ENCODE peak calls at places on chromosome 11, in six cellular contexts. R is lung, I is IMR-90, H is tibial nerve, W is DND-41, A is fibroblast of lung. E is an unnamed sample.

GRCh38 chr11:16293204-16293681 is 63.1 kb downstream of the SOX6 start:
- DNase-seq in R (no peak), I (peak; percentile 76), H (no peak), W (no peak), A (peak; percentile 43), E (no peak)

GRCh38 chr11:58924230-58924629 is 15.1 kb upstream of the GLYATL1 start:
- DNase-seq in R (no peak), I (no peak), H (no peak), W (no peak), A (no peak), E (no peak)

GRCh38 chr11:86978756-86979608 is 23.8 kb upstream of the FZD4 start:
- DNase-seq in R (no peak), I (peak; percentile 65), H (no peak), W (peak; percentile 6), A (peak; percentile 78), E (no peak)

GRCh38 chr11:12824281-12825041 is 150.2 kb downstream of the TEAD1 start:
- DNase-seq in R (no peak), I (no peak), H (no peak), W (no peak), A (no peak), E (no peak)

GRCh38 chr11:125514336-125515101 is 18.5 kb upstream of the FEZ1 start:
- DNase-seq in R (no peak), I (peak; percentile 46), H (no peak), W (peak; percentile 65), A (peak; percentile 45), E (no peak)

GRCh38 chr11:93662177-93662575 is 694 bp downstream of the CEP295 start:
- DNase-seq in R (no peak), I (no peak), H (no peak), W (no peak), A (no peak), E (no peak)

GRCh38 chr11:27209562-27210005 is 153.4 kb downstream of the CCDC34 start:
- DNase-seq in R (no peak), I (peak; percentile 93), H (no peak), W (no peak), A (peak; percentile 87), E (no peak)

GRCh38 chr11:29119691-29120328 is 897.0 kb downstream of the KCNA4 start:
- DNase-seq in R (no peak), I (peak; percentile 99), H (no peak), W (no peak), A (peak; percentile 87), E (no peak)

GRCh38 chr11:17489729-17490128 is 13.1 kb upstream of the ABCC8 start:
- DNase-seq in R (no peak), I (no peak), H (no peak), W (no peak), A (no peak), E (no peak)

GRCh38 chr11:125110506-125110905 is 920 bp downstream of the TMEM218 start:
- DNase-seq in R (no peak), I (no peak), H (no peak), W (no peak), A (no peak), E (no peak)

GRCh38 chr11:128341280-128341679 is 246.1 kb downstream of the ETS1 start:
- DNase-seq in R (no peak), I (no peak), H (no peak), W (peak; percentile 57), A (no peak), E (no peak)

GRCh38 chr11:121070951-121071350 is 30.1 kb upstream of the TECTA start:
- DNase-seq in R (no peak), I (peak; percentile 31), H (no peak), W (no peak), A (peak; percentile 68), E (no peak)

GRCh38 chr11:46237248-46238077 is 40.0 kb upstream of the CREB3L1 start:
- DNase-seq in R (peak; percentile 71), I (peak; percentile 92), H (peak; percentile 19), W (no peak), A (peak; percentile 87), E (no peak)

GRCh38 chr11:125464671-125465070 is 31.4 kb downstream of the FEZ1 start:
- DNase-seq in R (no peak), I (no peak), H (no peak), W (no peak), A (no peak), E (no peak)

GRCh38 chr11:115129771-115130306 is 374.4 kb downstream of the CADM1 start:
- DNase-seq in R (no peak), I (no peak), H (no peak), W (no peak), A (no peak), E (no peak)

GRCh38 chr11:74171630-74172465 is 759 bp downstream of the PPME1 start:
- DNase-seq in R (no peak), I (no peak), H (no peak), W (no peak), A (peak; percentile 8), E (no peak)

GRCh38 chr11:57775474-57775873 is 13.9 kb downstream of the CTNND1 start:
- DNase-seq in R (no peak), I (no peak), H (no peak), W (no peak), A (no peak), E (no peak)

GRCh38 chr11:71240865-71241691 is 11.3 kb downstream of the SHANK2 start:
- DNase-seq in R (no peak), I (peak; percentile 94), H (peak; percentile 24), W (no peak), A (peak; percentile 90), E (peak; percentile 84)

GRCh38 chr11:28342704-28343103 is 234.5 kb downstream of the METTL15 start:
- DNase-seq in R (no peak), I (peak; percentile 50), H (no peak), W (no peak), A (peak; percentile 39), E (no peak)

GRCh38 chr11:37657645-37658044 is 1059.6 kb upstream of the RAG2 start:
- DNase-seq in R (no peak), I (peak; percentile 25), H (no peak), W (no peak), A (peak; percentile 34), E (no peak)

GRCh38 chr11:28877366-28877765 is 769.2 kb downstream of the METTL15 start:
- DNase-seq in R (no peak), I (no peak), H (no peak), W (no peak), A (no peak), E (no peak)

GRCh38 chr11:119249671-119250010 is 43.5 kb downstream of the CBL start:
- DNase-seq in R (no peak), I (peak; percentile 17), H (no peak), W (no peak), A (no peak), E (no peak)

GRCh38 chr11:119251114-119251513 is 45.0 kb downstream of the CBL start:
- DNase-seq in R (no peak), I (no peak), H (no peak), W (no peak), A (no peak), E (no peak)

GRCh38 chr11:119254239-119254638 is 48.1 kb downstream of the CBL start:
- DNase-seq in R (no peak), I (no peak), H (no peak), W (no peak), A (no peak), E (no peak)

GRCh38 chr11:119248750-119249670 is 42.9 kb downstream of the CBL start:
- DNase-seq in R (no peak), I (no peak), H (no peak), W (no peak), A (no peak), E (no peak)
- H3K27ac ChIP-seq in R (no peak overlapping the region), I (no peak overlapping the region), H (no peak overlapping the region), W (no peak overlapping the region), A (no peak overlapping the region), E (no peak overlapping the region)

GRCh38 chr11:68142441-68143309 is 21.5 kb upstream of the CHKA start:
- DNase-seq in R (no peak), I (no peak), H (no peak), W (no peak), A (no peak), E (no peak)
- H3K4me3 ChIP-seq in R (no peak overlapping the region), I (no peak overlapping the region), H (no peak overlapping the region), W (no peak overlapping the region), A (no peak overlapping the region), E (no peak overlapping the region)

DNA sequence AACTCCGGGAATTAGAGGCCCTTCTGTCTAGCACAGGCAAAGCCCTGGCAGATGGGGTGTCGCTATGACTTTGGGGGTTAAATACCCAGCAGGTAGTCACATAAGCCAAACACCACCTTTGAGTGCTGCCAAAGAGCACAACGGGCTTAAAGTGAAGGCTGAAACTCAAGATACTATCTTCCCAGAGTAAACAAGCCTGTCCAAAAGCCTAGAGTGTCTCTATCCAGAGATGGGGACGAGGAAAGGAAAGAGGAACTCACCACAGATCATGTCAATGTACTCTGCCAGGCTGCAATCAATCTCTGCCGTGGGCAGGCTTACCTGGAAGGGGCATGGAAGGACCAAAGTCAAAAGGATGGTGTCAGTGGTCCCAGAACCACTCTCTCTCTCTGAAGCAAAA is 14.5 kb downstream of the TMEM25 start:
- DNase-seq in R (no peak), I (no peak), H (no peak), W (no peak), A (no peak), E (no peak)
- TF ChIP-seq CTCF in R (no peak), I (no peak), H (no peak), W (no peak), A (no peak), E (no peak)

DNA sequence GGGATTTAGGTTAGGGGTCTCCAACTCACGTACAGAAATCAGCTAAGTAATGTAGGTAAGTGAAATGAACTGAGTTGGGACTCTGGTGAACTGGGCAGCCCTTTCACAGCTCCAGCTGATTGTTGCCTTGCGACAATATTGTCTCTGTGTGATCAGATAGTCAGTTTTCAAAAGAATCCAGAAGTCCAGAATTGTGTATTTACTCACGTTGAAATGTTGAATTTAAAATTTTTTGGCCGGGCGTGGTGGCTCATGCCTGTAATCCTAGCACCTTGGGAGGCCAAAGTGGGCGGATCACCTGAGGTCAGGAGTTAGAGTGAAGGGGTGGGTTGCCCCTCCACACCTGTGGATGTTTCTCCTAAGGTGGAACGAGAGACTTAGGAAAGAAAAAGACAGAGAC is 18.8 kb upstream of the WDR74 start:
- DNase-seq in R (no peak), I (no peak), H (no peak), W (no peak), A (no peak), E (no peak)
- H3K27ac ChIP-seq in R (no peak overlapping the region), I (no peak overlapping the region), H (no peak overlapping the region), W (peak overlapping the region; percentile 8), A (no peak overlapping the region), E (no peak overlapping the region)